ENCODE peak calls at places on chromosomes 3 and 15, in four cellular contexts. One of them, this sample, is unnamed.

GRCh38 chr3:49745986-49746385 is 22.2 kb upstream of the GMPPB start:
- DNase-seq in neural progenitor cell: no peak
- DNase-seq in epithelial cell of esophagus: peak; percentile 90
- DNase-seq in D721Med: no peak
- DNase-seq in this sample: no peak

GRCh38 chr3:40298075-40298474 is 11.4 kb upstream of the EIF1B start:
- DNase-seq in D721Med: no peak
- DNase-seq in epithelial cell of esophagus: no peak
- DNase-seq in neural progenitor cell: no peak
- DNase-seq in this sample: no peak

GRCh38 chr15:31254431-31255175 is 72.0 kb upstream of the KLF13 start:
- DNase-seq in neural progenitor cell: no peak
- DNase-seq in D721Med: no peak
- DNase-seq in epithelial cell of esophagus: no peak
- DNase-seq in this sample: no peak

GRCh38 chr3:179541596-179541995 is 21.1 kb upstream of the ACTL6A start:
- DNase-seq in D721Med: no peak
- DNase-seq in neural progenitor cell: no peak
- DNase-seq in epithelial cell of esophagus: no peak
- DNase-seq in this sample: no peak

GRCh38 chr3:98735761-98736269 is 27.3 kb upstream of the ST3GAL6 start:
- DNase-seq in neural progenitor cell: no peak
- DNase-seq in D721Med: no peak
- DNase-seq in epithelial cell of esophagus: peak; percentile 21
- DNase-seq in this sample: no peak

GRCh38 chr15:89496155-89497098 is at the start of gene RHCG:
- DNase-seq in epithelial cell of esophagus: peak; percentile 76
- DNase-seq in neural progenitor cell: peak; percentile 77
- DNase-seq in D721Med: no peak
- DNase-seq in this sample: peak; percentile 83

GRCh38 chr15:100332231-100332630 is 9.5 kb downstream of the ADAMTS17 start:
- DNase-seq in D721Med: no peak
- DNase-seq in epithelial cell of esophagus: no peak
- DNase-seq in neural progenitor cell: no peak
- DNase-seq in this sample: no peak

GRCh38 chr3:129793356-129793755 is 100.2 kb downstream of the TMCC1 start:
- DNase-seq in neural progenitor cell: peak; percentile 42
- DNase-seq in epithelial cell of esophagus: peak; percentile 52
- DNase-seq in D721Med: no peak
- DNase-seq in this sample: no peak

GRCh38 chr3:5321941-5322340 is 134.4 kb downstream of the EDEM1 start:
- DNase-seq in epithelial cell of esophagus: peak; percentile 25
- DNase-seq in neural progenitor cell: peak; percentile 8
- DNase-seq in D721Med: no peak
- DNase-seq in this sample: no peak

GRCh38 chr3:12444582-12445468 is 39.5 kb upstream of the TSEN2 start:
- DNase-seq in epithelial cell of esophagus: peak; percentile 37
- DNase-seq in D721Med: no peak
- DNase-seq in neural progenitor cell: peak; percentile 50
- DNase-seq in this sample: peak; percentile 90

GRCh38 chr15:89971592-89971997 is 29.5 kb upstream of the ZNF710 start:
- DNase-seq in D721Med: no peak
- DNase-seq in epithelial cell of esophagus: peak; percentile 79
- DNase-seq in neural progenitor cell: peak; percentile 87
- DNase-seq in this sample: peak; percentile 82

GRCh38 chr15:86608461-86608860 is 528.8 kb downstream of the AGBL1 start:
- DNase-seq in neural progenitor cell: peak; percentile 24
- DNase-seq in epithelial cell of esophagus: peak; percentile 71
- DNase-seq in D721Med: no peak
- DNase-seq in this sample: no peak

DNA sequence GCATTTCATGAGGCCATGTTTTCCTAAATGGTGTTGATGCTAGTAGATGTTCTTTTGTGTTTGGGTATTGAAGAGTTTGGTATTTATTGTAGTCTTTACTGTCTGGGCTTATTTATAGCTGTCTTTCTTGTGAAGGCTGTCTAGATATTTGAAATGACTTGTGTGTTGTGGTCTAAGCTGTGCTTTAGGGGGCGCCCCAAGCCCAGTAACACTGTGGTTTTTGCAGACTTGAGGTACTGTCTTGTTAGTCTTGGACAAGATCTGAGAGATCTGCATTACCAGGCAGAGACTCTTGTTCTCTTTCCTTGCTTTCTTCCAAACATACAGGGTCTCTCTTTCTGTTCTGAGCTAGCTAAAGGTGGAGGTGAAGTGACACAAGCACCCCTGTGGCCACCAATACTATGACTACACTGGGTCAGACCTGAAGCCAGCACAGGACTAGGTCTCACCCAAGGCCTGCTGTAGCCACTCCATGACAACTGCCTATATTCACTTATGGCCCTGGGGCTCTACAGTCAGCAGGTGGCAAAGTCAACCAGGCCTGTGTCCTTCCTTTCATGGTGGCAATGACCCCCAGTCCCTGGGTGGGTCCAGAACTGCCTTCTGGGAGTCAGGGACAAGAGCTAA is 152.1 kb upstream of the TBC1D5 start:
- DNase-seq in neural progenitor cell: peak; percentile 77
- DNase-seq in D721Med: no peak
- DNase-seq in epithelial cell of esophagus: peak; percentile 81
- DNase-seq in this sample: peak; percentile 70
- TF ChIP-seq CTCF in neural progenitor cell: peak; percentile 87
- TF ChIP-seq CTCF in D721Med: peak; percentile 45
- TF ChIP-seq CTCF in epithelial cell of esophagus: peak; percentile 64
- TF ChIP-seq CTCF in this sample: peak; percentile 56

GRCh38 chr3:184338538-184338945 is 1.1 kb downstream of the FAM131A start:
- DNase-seq in epithelial cell of esophagus: peak; percentile 72
- DNase-seq in D721Med: peak; percentile 94
- DNase-seq in neural progenitor cell: peak; percentile 92
- DNase-seq in this sample: no peak
- TF ChIP-seq CTCF in epithelial cell of esophagus: no peak
- TF ChIP-seq CTCF in D721Med: no peak
- TF ChIP-seq CTCF in neural progenitor cell: peak; percentile 32
- TF ChIP-seq CTCF in this sample: peak; percentile 33

GRCh38 chr3:108089544-108089943 is 1.3 kb downstream of the CD47 start:
- DNase-seq in epithelial cell of esophagus: no peak
- DNase-seq in neural progenitor cell: no peak
- DNase-seq in D721Med: no peak
- DNase-seq in this sample: no peak
- TF ChIP-seq CTCF in epithelial cell of esophagus: no peak
- TF ChIP-seq CTCF in neural progenitor cell: no peak
- TF ChIP-seq CTCF in D721Med: no peak
- TF ChIP-seq CTCF in this sample: no peak

GRCh38 chr3:170558417-170558816 is 27.5 kb downstream of the SLC7A14 start:
- DNase-seq in neural progenitor cell: no peak
- DNase-seq in D721Med: no peak
- DNase-seq in epithelial cell of esophagus: no peak
- DNase-seq in this sample: no peak

GRCh38 chr3:170555329-170555728 is 30.5 kb downstream of the SLC7A14 start:
- DNase-seq in epithelial cell of esophagus: peak; percentile 68
- DNase-seq in D721Med: no peak
- DNase-seq in neural progenitor cell: no peak
- DNase-seq in this sample: no peak

GRCh38 chr3:170553788-170554620 is 31.9 kb downstream of the SLC7A14 start:
- DNase-seq in D721Med: no peak
- DNase-seq in epithelial cell of esophagus: no peak
- DNase-seq in neural progenitor cell: no peak
- DNase-seq in this sample: no peak
- TF ChIP-seq CTCF in D721Med: no peak
- TF ChIP-seq CTCF in epithelial cell of esophagus: no peak
- TF ChIP-seq CTCF in neural progenitor cell: no peak
- TF ChIP-seq CTCF in this sample: no peak

GRCh38 chr3:168048414-168049330 is 47.1 kb downstream of the GOLIM4 start:
- DNase-seq in epithelial cell of esophagus: no peak
- DNase-seq in D721Med: no peak
- DNase-seq in neural progenitor cell: no peak
- DNase-seq in this sample: no peak

GRCh38 chr3:168040624-168041208 is 55.0 kb downstream of the GOLIM4 start:
- DNase-seq in D721Med: no peak
- DNase-seq in neural progenitor cell: peak; percentile 70
- DNase-seq in epithelial cell of esophagus: peak; percentile 70
- DNase-seq in this sample: peak; percentile 22

GRCh38 chr3:168047190-168047795 is 48.4 kb downstream of the GOLIM4 start:
- DNase-seq in epithelial cell of esophagus: peak; percentile 85
- DNase-seq in D721Med: no peak
- DNase-seq in neural progenitor cell: peak; percentile 70
- DNase-seq in this sample: peak; percentile 36

GRCh38 chr3:168047936-168048335 is 47.8 kb downstream of the GOLIM4 start:
- DNase-seq in neural progenitor cell: no peak
- DNase-seq in D721Med: no peak
- DNase-seq in epithelial cell of esophagus: no peak
- DNase-seq in this sample: no peak

GRCh38 chr3:168044049-168044448 is 51.7 kb downstream of the GOLIM4 start:
- DNase-seq in epithelial cell of esophagus: no peak
- DNase-seq in D721Med: no peak
- DNase-seq in neural progenitor cell: no peak
- DNase-seq in this sample: no peak
- TF ChIP-seq CTCF in epithelial cell of esophagus: no peak
- TF ChIP-seq CTCF in D721Med: no peak
- TF ChIP-seq CTCF in neural progenitor cell: no peak
- TF ChIP-seq CTCF in this sample: no peak

GRCh38 chr3:123289336-123290106 is 87.8 kb downstream of the SEC22A start:
- DNase-seq in neural progenitor cell: no peak
- DNase-seq in epithelial cell of esophagus: no peak
- DNase-seq in D721Med: no peak
- DNase-seq in this sample: no peak
- TF ChIP-seq CTCF in neural progenitor cell: no peak
- TF ChIP-seq CTCF in epithelial cell of esophagus: no peak
- TF ChIP-seq CTCF in D721Med: no peak
- TF ChIP-seq CTCF in this sample: no peak